ENCODE peak calls at places on chromosome 12, in seven cellular contexts. Y, A, Z, F, X, B and L are unnamed samples.

GRCh38 chr12:2227360-2227759 is 174.6 kb downstream of the CACNA1C start:
- DNase-seq in Y (no peak), A (no peak), Z (no peak), F (no peak), X (no peak), B (no peak), L (no peak)

GRCh38 chr12:112354399-112354798 is 27.8 kb downstream of the HECTD4 start:
- DNase-seq in Y (no peak), A (no peak), Z (no peak), F (no peak), X (no peak), B (no peak), L (no peak)

GRCh38 chr12:87995581-87996178 is 33.5 kb downstream of the C12orf50 start:
- DNase-seq in Y (peak), A (peak), Z (peak), F (peak), X (peak), B (peak), L (peak)

GRCh38 chr12:113932411-113933196 is 33.5 kb downstream of the RBM19 start:
- DNase-seq in Y (peak), A (no peak), Z (no peak), F (peak), X (peak), B (no peak), L (no peak)

GRCh38 chr12:69440016-69440415 is 30.2 kb upstream of the FRS2 start:
- DNase-seq in Y (no peak), A (no peak), Z (no peak), F (no peak), X (no peak), B (no peak), L (no peak)

GRCh38 chr12:105240233-105240632 is 4.3 kb upstream of the APPL2 start:
- DNase-seq in Y (no peak), A (peak), Z (no peak), F (no peak), X (no peak), B (no peak), L (no peak)

GRCh38 chr12:16359512-16360491 is 12.4 kb downstream of the MGST1 start:
- DNase-seq in Y (peak), A (peak), Z (peak), F (peak), X (peak), B (peak), L (no peak)

GRCh38 chr12:64806593-64806992 is 17.9 kb upstream of the TBC1D30 start:
- DNase-seq in Y (no peak), A (no peak), Z (peak), F (peak), X (no peak), B (no peak), L (no peak)

GRCh38 chr12:12562016-12562483 is 613 bp downstream of the DUSP16 start:
- DNase-seq in Y (peak), A (peak), Z (peak), F (no peak), X (peak), B (no peak), L (peak)

GRCh38 chr12:57766464-57767311 is at the start of gene CYP27B1:
- DNase-seq in Y (no peak), A (no peak), Z (peak), F (no peak), X (no peak), B (no peak), L (no peak)

GRCh38 chr12:109544955-109545531 is 28.3 kb downstream of the MMAB start:
- DNase-seq in Y (peak), A (no peak), Z (peak), F (no peak), X (no peak), B (no peak), L (no peak)

GRCh38 chr12:99619389-99620158 is 28.0 kb upstream of the GARIN6 start:
- DNase-seq in Y (peak), A (peak), Z (peak), F (peak), X (no peak), B (no peak), L (no peak)

GRCh38 chr12:10722905-10723866 is at the start of gene YBX3:
- DNase-seq in Y (peak), A (peak), Z (peak), F (peak), X (peak), B (peak), L (peak)

GRCh38 chr12:17579148-17580026 is 510.6 kb downstream of the RERGL start:
- DNase-seq in Y (no peak), A (no peak), Z (no peak), F (no peak), X (no peak), B (no peak), L (no peak)